ENCODE peak calls at places on chromosomes 7 and 10, in six cellular contexts. X, Z, A, Q, I and F are unnamed samples.

GRCh38 chr10:132054564-132054963 is 11.2 kb upstream of the JAKMIP3 start:
- DNase-seq in Q (peak), X (no peak), A (no peak), I (peak), Z (no peak), F (no peak)

GRCh38 chr10:129161184-129161583 is 305.9 kb upstream of the MGMT start:
- DNase-seq in A (no peak), X (no peak), Z (no peak), Q (no peak), I (no peak), F (no peak)

GRCh38 chr10:121610798-121611325 is 12.6 kb upstream of the FGFR2 start:
- DNase-seq in I (no peak), A (no peak), X (no peak), Q (no peak), Z (no peak), F (no peak)

GRCh38 chr7:45511721-45512422 is 62.3 kb upstream of the ADCY1 start:
- DNase-seq in Q (no peak), I (no peak), Z (no peak), A (no peak), X (no peak), F (no peak)

GRCh38 chr7:150952331-150953050 is 25.6 kb downstream of the KCNH2 start:
- DNase-seq in Z (no peak), X (no peak), Q (no peak), A (no peak), I (no peak), F (no peak)

GRCh38 chr10:61051356-61051755 is 107.4 kb upstream of the RHOBTB1 start:
- DNase-seq in A (no peak), Z (no peak), Q (no peak), I (no peak), X (no peak), F (no peak)

GRCh38 chr7:115805458-115805857 is 225.1 kb downstream of the TFEC start:
- DNase-seq in I (no peak), Q (no peak), A (no peak), Z (no peak), X (no peak), F (no peak)

GRCh38 chr7:13097508-13097907 is 410.1 kb downstream of the ARL4A start:
- DNase-seq in Z (no peak), Q (no peak), X (no peak), A (no peak), I (no peak), F (no peak)

GRCh38 chr10:36675458-36675880 is 449.9 kb upstream of the ANKRD30A start:
- DNase-seq in Q (no peak), Z (no peak), X (no peak), I (no peak), A (no peak), F (no peak)

GRCh38 chr10:43257210-43258031 is 9.4 kb downstream of the RASGEF1A start:
- DNase-seq in I (no peak), Z (no peak), X (no peak), Q (no peak), A (no peak), F (no peak)

GRCh38 chr10:117075064-117075463 is 63.0 kb downstream of the VAX1 start:
- DNase-seq in X (no peak), I (no peak), Q (no peak), Z (no peak), A (no peak), F (no peak)

GRCh38 chr10:5887641-5888040 is 2.1 kb downstream of the ANKRD16 start:
- DNase-seq in Z (no peak), I (no peak), A (no peak), X (no peak), Q (no peak), F (no peak)

GRCh38 chr7:111528331-111528730 is 34.0 kb downstream of the IMMP2L start:
- DNase-seq in I (no peak), Q (no peak), A (peak), X (no peak), Z (no peak), F (no peak)

GRCh38 chr10:128985036-128985435 is 482.0 kb upstream of the MGMT start:
- DNase-seq in Q (peak), Z (no peak), I (no peak), X (no peak), A (no peak), F (no peak)

GRCh38 chr7:32453286-32454011 is 36.7 kb downstream of the LSM5 start:
- DNase-seq in I (no peak), Z (no peak), A (no peak), Q (no peak), X (no peak), F (no peak)

GRCh38 chr7:28062197-28062988 is 118.2 kb downstream of the JAZF1 start:
- DNase-seq in A (no peak), Z (peak), Q (peak), X (no peak), I (peak), F (peak)

GRCh38 chr10:43398939-43399871 is 9.8 kb downstream of the HNRNPF start:
- DNase-seq in Q (no peak), I (no peak), A (no peak), X (no peak), Z (peak), F (no peak)

GRCh38 chr7:109835577-109835976 is 1255.3 kb upstream of the LRRN3 start:
- DNase-seq in A (no peak), Z (no peak), Q (no peak), I (no peak), X (no peak), F (no peak)

GRCh38 chr10:19930936-19931859 is 115.0 kb downstream of the PLXDC2 start:
- DNase-seq in I (no peak), Z (no peak), X (no peak), A (no peak), Q (no peak), F (no peak)

GRCh38 chr10:103820101-103821062 is 35.0 kb downstream of the SH3PXD2A start:
- DNase-seq in X (no peak), Z (no peak), Q (no peak), A (no peak), I (no peak), F (no peak)

GRCh38 chr7:10122573-10123100 is 851.0 kb upstream of the PHF14 start:
- DNase-seq in I (no peak), Z (no peak), X (no peak), A (no peak), Q (no peak), F (no peak)

GRCh38 chr7:34709771-34710170 is 51.8 kb downstream of the NPSR1 start:
- DNase-seq in A (no peak), Z (no peak), X (no peak), Q (no peak), I (no peak), F (no peak)

GRCh38 chr10:125024496-125025234 is 82.7 kb downstream of the ZRANB1 start:
- DNase-seq in Q (no peak), Z (no peak), X (no peak), I (no peak), A (no peak), F (no peak)

GRCh38 chr10:33134011-33134751 is 176.2 kb upstream of the ITGB1 start:
- DNase-seq in A (peak), Q (no peak), X (no peak), I (no peak), Z (peak), F (no peak)

GRCh38 chr10:128058106-128058745 is 68.0 kb downstream of the MKI67 start:
- DNase-seq in Q (no peak), X (no peak), A (no peak), I (no peak), Z (no peak), F (no peak)

GRCh38 chr10:5449823-5450222 is 37.5 kb downstream of the NET1 start:
- DNase-seq in Q (no peak), I (peak), X (no peak), Z (peak), A (no peak), F (no peak)

GRCh38 chr10:90587561-90587960 is 270.3 kb downstream of the HTR7 start:
- DNase-seq in X (no peak), A (no peak), Q (no peak), I (no peak), Z (no peak), F (no peak)

GRCh38 chr10:4725917-4726606 is 99.9 kb upstream of the AKR1E2 start:
- DNase-seq in Q (no peak), A (no peak), I (no peak), X (no peak), Z (peak), F (no peak)

GRCh38 chr10:118912961-118913360 is 116.6 kb upstream of the NANOS1 start:
- DNase-seq in I (no peak), A (no peak), Z (peak), Q (no peak), X (no peak), F (no peak)

GRCh38 chr10:79138449-79139123 is 69.8 kb downstream of the ZMIZ1 start:
- DNase-seq in I (no peak), Q (no peak), Z (no peak), A (no peak), X (no peak), F (no peak)

GRCh38 chr10:79137404-79137803 is 68.6 kb downstream of the ZMIZ1 start:
- DNase-seq in Z (no peak), I (no peak), A (no peak), Q (no peak), X (no peak), F (no peak)

GRCh38 chr10:79135790-79136189 is 67.0 kb downstream of the ZMIZ1 start:
- DNase-seq in Q (no peak), I (no peak), X (no peak), Z (no peak), A (no peak), F (no peak)

GRCh38 chr10:79137826-79138225 is 69.1 kb downstream of the ZMIZ1 start:
- DNase-seq in I (no peak), Z (no peak), X (peak), A (peak), Q (no peak), F (peak)

DNA sequence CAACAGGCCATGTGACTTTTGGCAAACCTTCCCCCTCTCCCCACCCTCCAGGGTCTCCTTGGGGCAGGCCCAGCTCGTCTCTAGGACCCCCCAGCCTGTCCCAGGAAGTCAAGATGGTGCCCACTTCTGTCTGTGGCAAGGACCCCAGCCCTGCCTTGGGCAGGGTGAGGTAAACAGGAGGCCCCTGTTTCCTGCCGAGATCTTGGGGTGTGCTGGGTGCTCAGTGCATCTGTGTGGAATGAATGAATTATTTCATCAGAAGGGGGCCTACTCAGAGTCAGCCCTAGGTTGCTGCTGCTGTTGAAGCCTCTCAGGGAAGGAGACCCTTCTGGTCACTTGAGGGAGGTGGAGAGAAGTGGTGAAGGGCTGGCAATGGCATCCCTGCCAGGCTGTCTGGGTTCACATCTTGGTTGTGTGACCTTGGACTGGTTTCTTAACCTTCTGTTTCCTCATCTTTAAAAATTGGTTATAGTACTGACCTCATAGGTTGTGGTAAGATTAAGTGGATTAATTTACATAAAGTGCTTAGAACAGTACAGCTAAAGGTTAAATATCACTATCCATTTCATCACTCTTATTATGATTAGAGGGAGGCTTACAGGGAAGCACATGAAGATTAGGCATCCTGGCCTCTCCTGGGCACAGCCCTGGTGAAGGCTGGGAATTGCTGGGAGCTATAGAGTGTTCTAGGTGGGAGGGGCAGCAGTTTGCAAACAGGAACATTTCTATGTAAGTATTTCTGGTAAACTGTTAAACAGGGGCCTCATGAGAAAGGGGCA is 67.7 kb downstream of the ZMIZ1 start:
- DNase-seq in Q (no peak), A (no peak), X (no peak), Z (no peak), I (no peak), F (no peak)
- TF ChIP-seq TAF1 in Q (no peak), A (no peak), X (no peak), Z (no peak), I (no peak), F (no peak)

GRCh38 chr10:28914721-28915120 is 237.4 kb downstream of the BAMBI start:
- DNase-seq in X (no peak), I (no peak), Z (no peak), A (no peak), Q (no peak), F (no peak)

GRCh38 chr10:28913850-28914249 is 236.5 kb downstream of the BAMBI start:
- DNase-seq in Z (peak), A (no peak), Q (no peak), X (no peak), I (no peak), F (no peak)

GRCh38 chr10:28912017-28912783 is 234.9 kb downstream of the BAMBI start:
- DNase-seq in Q (no peak), X (no peak), I (no peak), A (no peak), Z (no peak), F (no peak)

GRCh38 chr10:28910960-28911359 is 233.6 kb downstream of the BAMBI start:
- DNase-seq in X (no peak), Q (no peak), Z (no peak), I (no peak), A (no peak), F (no peak)

DNA sequence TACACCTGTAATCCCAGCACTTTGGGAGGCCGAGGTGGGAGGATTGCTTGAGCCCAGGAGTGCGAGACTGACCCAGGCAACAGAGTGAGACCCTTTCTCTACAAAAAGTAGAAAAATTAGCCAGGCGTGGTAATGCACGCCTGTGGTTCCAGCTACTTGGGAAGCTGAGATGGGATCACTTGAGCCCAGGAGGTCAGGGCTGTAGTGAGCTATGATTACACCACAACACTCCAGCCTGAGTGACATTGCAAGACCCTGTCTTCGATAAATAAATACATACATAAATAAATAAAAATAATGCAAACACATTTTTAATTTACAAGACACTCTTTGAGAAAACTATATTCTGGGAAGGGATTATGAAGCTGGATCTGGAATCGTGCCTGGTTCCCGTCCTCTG is 236.1 kb downstream of the BAMBI start:
- DNase-seq in X (no peak), I (no peak), Z (no peak), Q (no peak), A (no peak), F (no peak)
- TF ChIP-seq POLR2AphosphoS5 in X (no peak), I (no peak), Z (no peak), Q (no peak), A (no peak), F (no peak)

GRCh38 chr7:98281757-98282652 is 519 bp downstream of the BRI3 start:
- DNase-seq in I (peak), A (no peak), X (no peak), Q (no peak), Z (no peak), F (no peak)
- TF ChIP-seq POLR2A in I (no peak), A (peak), X (no peak), Q (no peak), Z (no peak), F (no peak)

GRCh38 chr7:29275018-29275318 is 80.4 kb downstream of the CHN2 start:
- DNase-seq in Z (no peak), A (no peak), I (no peak), X (no peak), Q (no peak), F (no peak)

GRCh38 chr7:29276806-29277205 is 82.2 kb downstream of the CHN2 start:
- DNase-seq in A (no peak), X (no peak), I (no peak), Z (no peak), Q (peak), F (no peak)

GRCh38 chr7:29278362-29279070 is 83.9 kb downstream of the CHN2 start:
- DNase-seq in Z (no peak), Q (peak), A (no peak), I (no peak), X (no peak), F (no peak)

GRCh38 chr7:29275493-29275892 is 80.9 kb downstream of the CHN2 start:
- DNase-seq in A (no peak), I (no peak), Q (no peak), Z (no peak), X (no peak), F (no peak)

GRCh38 chr7:29277436-29278215 is 83.1 kb downstream of the CHN2 start:
- DNase-seq in Z (peak), X (no peak), Q (peak), A (no peak), I (no peak), F (no peak)
- TF ChIP-seq TAF1 in Z (no peak), X (no peak), Q (no peak), A (no peak), I (no peak), F (no peak)

DNA sequence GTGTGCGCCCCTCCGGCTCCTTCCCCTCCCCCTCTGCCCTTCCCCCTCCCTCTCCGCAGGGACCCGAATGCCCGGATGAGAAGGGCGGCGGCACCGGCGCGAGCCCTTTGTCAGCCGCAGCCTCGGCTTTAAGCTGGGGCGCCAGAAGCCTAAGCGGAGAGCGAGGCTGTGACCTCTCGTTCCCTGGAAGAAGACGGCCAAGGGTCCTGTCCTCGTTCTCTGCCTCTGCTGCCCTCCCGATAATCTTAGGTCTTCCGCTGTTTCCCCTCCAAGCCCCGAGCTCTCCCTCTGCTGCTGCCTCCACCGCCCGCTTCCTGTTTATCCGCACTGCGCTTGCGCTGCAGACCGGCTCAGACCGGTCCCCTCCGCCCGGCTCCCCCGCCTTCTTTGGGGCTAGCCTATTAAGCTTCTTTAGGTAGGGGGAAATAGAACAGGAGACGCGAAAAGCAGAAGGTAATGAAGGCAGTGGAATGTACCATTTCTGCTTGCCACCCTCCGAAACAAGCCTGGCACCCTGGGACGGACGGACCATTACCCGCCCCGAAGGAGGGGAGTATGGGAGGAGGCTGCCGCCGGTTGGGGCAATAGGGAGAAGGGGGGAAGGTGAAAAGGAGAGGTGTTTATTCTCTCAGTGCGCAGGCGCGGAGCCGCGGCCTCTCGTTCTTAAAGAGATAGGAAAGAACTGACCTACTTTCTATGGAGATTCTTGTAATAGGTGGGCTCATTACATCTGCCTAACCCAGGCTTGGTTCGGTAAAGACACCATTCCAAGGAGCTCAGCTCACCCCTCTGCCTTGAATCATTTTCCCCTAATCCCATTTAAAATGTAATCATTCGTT is at the start of gene OGA:
- DNase-seq in Q (peak), X (peak), Z (peak), A (peak), I (peak), F (peak)
- TF ChIP-seq POLR2AphosphoS5 in Q (peak), X (peak), Z (peak), A (peak), I (peak), F (peak)

DNA sequence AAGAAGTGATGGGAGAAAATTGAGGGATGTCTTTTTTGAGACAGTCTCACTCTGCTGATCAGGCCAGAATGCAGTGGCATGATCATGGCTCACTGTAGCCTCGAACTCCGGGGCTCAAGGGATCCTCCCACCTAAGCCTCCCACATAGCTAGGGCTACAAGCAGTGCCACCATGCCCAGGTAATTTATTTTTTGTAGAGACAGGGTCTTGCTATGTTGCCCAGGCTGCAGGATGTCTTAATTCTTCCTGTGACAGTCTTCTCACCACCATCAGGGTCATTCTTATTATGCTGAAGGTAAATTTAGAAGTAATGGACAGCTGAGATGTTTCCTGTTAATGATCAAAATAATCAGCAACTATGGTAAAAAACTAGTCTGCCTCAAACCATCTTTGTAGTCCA is 7.1 kb downstream of the DNAJC9 start:
- DNase-seq in Z (no peak), I (no peak), X (no peak), A (no peak), Q (no peak), F (no peak)
- TF ChIP-seq POLR2A in Z (no peak), I (no peak), X (no peak), A (no peak), Q (no peak), F (no peak)